ENCODE peak calls at places on chromosomes 12 and 14, in four cellular contexts. V is choroid plexus epithelial cell, I is cardiac muscle cell, K is astrocyte of the cerebellum. R is an unnamed sample.
A peak's percentile ranks its signal among the peaks of the same experiment; 100 is the strongest.

GRCh38 chr14:94164685-94165431 is 9.3 kb upstream of the PPP4R4 start:
- DNase-seq in V (no peak), I (no peak), K (no peak), R (no peak)

GRCh38 chr12:16299403-16299802 is 21.9 kb upstream of the SLC15A5 start:
- DNase-seq in V (peak; percentile 1), I (no peak), K (peak; percentile 9), R (peak; percentile 38)

GRCh38 chr12:40828593-40828990 is 136.4 kb downstream of the CNTN1 start:
- DNase-seq in V (no peak), I (no peak), K (no peak), R (no peak)

GRCh38 chr12:122006186-122006926 is 15.3 kb upstream of the BCL7A start:
- DNase-seq in V (no peak), I (no peak), K (no peak), R (no peak)

GRCh38 chr14:75987201-75987970 is 1.8 kb downstream of the IFT43 start:
- DNase-seq in V (no peak), I (no peak), K (no peak), R (no peak)

GRCh38 chr14:92668266-92668973 is 80.0 kb downstream of the LGMN start:
- DNase-seq in V (no peak), I (no peak), K (no peak), R (no peak)

GRCh38 chr12:16955083-16955657 is 349.2 kb upstream of the LMO3 start:
- DNase-seq in V (no peak), I (no peak), K (no peak), R (no peak)

GRCh38 chr12:119178544-119179334 is at the start of gene HSPB8:
- DNase-seq in V (peak; percentile 79), I (peak; percentile 98), K (peak; percentile 38), R (peak; percentile 95)

GRCh38 chr14:97634786-97635185 is 837.6 kb downstream of the VRK1 start:
- DNase-seq in V (no peak), I (no peak), K (no peak), R (no peak)

GRCh38 chr12:6608592-6609311 is 1.6 kb upstream of the CHD4 start:
- DNase-seq in V (no peak), I (no peak), K (no peak), R (peak; percentile 56)

GRCh38 chr12:50050410-50051280 is 6.8 kb upstream of the ASIC1 start:
- DNase-seq in V (peak; percentile 50), I (peak; percentile 49), K (no peak), R (peak; percentile 90)

GRCh38 chr12:130511285-130511684 is 173.6 kb downstream of the PIWIL1 start:
- DNase-seq in V (no peak), I (no peak), K (no peak), R (no peak)

GRCh38 chr12:49705479-49706267 is 1.5 kb downstream of the FMNL3 start:
- DNase-seq in V (peak; percentile 64), I (no peak), K (peak; percentile 53), R (peak; percentile 59)

GRCh38 chr12:93380480-93381121 is 2.9 kb downstream of the NUDT4 start:
- DNase-seq in V (peak; percentile 62), I (no peak), K (no peak), R (peak; percentile 67)

GRCh38 chr14:68998062-68998461 is 19.0 kb upstream of the ACTN1 start:
- DNase-seq in V (no peak), I (no peak), K (no peak), R (no peak)

GRCh38 chr12:31928246-31929139 is 30.7 kb upstream of the RESF1 start:
- DNase-seq in V (peak; percentile 11), I (no peak), K (no peak), R (no peak)

GRCh38 chr12:97005612-97006011 is 98.6 kb downstream of the NEDD1 start:
- DNase-seq in V (no peak), I (no peak), K (no peak), R (no peak)

GRCh38 chr14:38238881-38239280 is 17.0 kb downstream of the CLEC14A start:
- DNase-seq in V (no peak), I (no peak), K (no peak), R (no peak)

GRCh38 chr14:77141592-77142288 is at the start of gene ZDHHC22:
- DNase-seq in V (no peak), I (no peak), K (no peak), R (no peak)

GRCh38 chr14:106694638-106695393 is 1168.4 kb downstream of the TMEM121 start:
- DNase-seq in V (no peak), I (no peak), K (no peak), R (no peak)

GRCh38 chr14:65211341-65211987 is 109.1 kb upstream of the MAX start:
- DNase-seq in V (peak; percentile 84), I (no peak), K (peak; percentile 50), R (peak; percentile 75)

GRCh38 chr14:72740504-72740961 is 153.4 kb downstream of the DPF3 start:
- DNase-seq in V (no peak), I (no peak), K (no peak), R (no peak)

GRCh38 chr12:11607313-11608081 is 42.0 kb upstream of the ETV6 start:
- DNase-seq in V (peak; percentile 71), I (peak; percentile 31), K (peak; percentile 22), R (peak; percentile 44)

GRCh38 chr12:79939728-79940306 is 4.9 kb upstream of the PPP1R12A start:
- DNase-seq in V (no peak), I (no peak), K (no peak), R (no peak)

GRCh38 chr12:89351489-89352241 is 636 bp downstream of the DUSP6 start:
- DNase-seq in V (peak; percentile 52), I (peak; percentile 67), K (no peak), R (no peak)

GRCh38 chr14:81331229-81332026 is 68.7 kb downstream of the STON2 start:
- DNase-seq in V (no peak), I (no peak), K (no peak), R (no peak)

GRCh38 chr12:81843599-81843998 is 84.4 kb upstream of the PPFIA2 start:
- DNase-seq in V (no peak), I (no peak), K (no peak), R (no peak)

GRCh38 chr14:74946659-74947281 is 8.6 kb downstream of the PGF start:
- DNase-seq in V (no peak), I (no peak), K (no peak), R (no peak)

GRCh38 chr14:100586520-100587247 is 533 bp downstream of the BEGAIN start:
- DNase-seq in V (no peak), I (peak; percentile 15), K (no peak), R (no peak)

GRCh38 chr14:106845286-106846087 is 1319.1 kb downstream of the TMEM121 start:
- DNase-seq in V (no peak), I (no peak), K (no peak), R (no peak)

DNA sequence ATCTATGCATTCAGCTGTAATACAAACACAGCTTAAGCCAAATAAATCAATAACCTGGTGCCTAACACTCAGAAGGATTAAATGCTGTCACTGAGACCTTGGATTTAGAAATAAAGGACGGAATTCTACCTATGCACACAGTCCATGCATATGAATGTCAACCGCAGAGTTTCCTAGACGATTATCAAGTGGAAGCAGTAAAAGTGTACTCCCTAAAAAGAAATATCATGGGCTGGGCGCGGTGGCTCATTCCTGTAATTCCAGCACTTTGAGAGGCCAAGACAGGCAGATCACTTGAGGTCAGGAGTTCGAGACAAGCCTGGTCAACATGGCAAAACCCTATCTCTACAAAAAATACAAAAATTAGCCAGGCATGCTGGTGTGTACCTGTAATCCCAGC is 188.2 kb upstream of the DYRK2 start:
- DNase-seq in V (no peak), I (no peak), K (no peak), R (no peak)
- H3K4me3 ChIP-seq in V (no peak overlapping the region), I (no peak overlapping the region), K (no peak overlapping the region), R (no peak overlapping the region)

DNA sequence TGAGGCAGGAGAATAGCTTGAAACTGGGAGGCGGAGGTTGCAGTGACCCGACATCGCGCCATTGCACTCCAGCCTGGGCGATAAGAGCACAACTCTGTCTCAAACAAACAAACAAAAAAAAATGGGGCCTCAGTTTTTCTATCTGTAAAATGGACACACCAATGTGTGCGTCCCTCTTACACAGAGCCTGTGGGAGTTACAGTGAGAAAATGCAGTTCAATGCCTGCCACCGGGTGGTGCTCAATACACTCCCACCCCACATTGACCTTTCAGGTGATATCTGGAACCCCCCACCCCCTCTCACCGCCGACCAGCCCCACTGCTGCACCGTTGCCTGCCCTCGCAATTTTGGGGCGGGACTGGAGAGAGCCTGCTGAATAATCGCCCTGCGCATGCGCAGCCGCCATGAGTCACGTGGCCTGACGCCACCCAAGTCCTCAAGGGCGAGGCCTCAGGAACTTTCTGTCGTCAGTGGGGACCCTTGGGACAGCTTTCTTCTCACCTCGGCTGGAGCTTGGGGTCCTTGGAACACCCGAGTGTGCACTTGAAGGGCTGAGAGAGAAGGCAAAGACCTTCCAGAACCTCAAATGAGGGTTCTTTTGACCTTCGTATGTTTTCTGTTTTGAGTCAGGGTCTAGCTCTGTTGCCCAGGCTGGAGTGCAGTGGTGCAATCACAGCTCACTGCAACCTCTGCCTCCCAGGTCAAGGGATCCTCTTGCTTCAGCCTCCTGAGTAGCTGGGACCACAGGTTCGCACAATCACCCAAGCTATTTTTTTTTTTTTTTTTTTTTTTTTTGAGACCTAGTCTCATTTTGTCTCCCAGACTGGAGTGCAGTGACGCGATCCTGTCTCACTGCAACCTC is 14.6 kb upstream of the CABP1 start:
- DNase-seq in V (no peak), I (no peak), K (no peak), R (no peak)
- TF ChIP-seq CTCF in V (peak; percentile 31), I (no peak), K (no peak), R (no peak)

DNA sequence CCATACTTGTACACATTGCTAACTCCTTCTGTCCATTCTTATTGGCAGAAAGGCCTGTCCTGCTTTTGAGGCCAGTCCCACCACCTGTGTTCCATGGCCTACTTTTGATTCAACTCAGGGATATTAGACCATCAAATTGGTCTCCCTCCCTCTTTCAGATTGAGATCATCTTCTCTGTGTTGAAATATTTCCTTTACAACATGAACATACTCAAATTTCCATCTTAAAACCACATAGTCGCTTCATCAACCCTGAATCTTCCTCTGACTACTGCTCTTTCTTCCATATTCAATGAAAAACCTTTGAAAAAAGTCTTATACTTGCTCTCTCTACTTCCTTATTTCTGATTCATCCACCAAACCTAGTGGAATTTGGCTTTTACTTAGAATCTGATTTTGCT is 34.9 kb downstream of the TRMT5 start:
- DNase-seq in V (peak; percentile 9), I (no peak), K (no peak), R (no peak)
- H3K4me3 ChIP-seq in V (no peak overlapping the region), I (no peak overlapping the region), K (no peak overlapping the region), R (no peak overlapping the region)

DNA sequence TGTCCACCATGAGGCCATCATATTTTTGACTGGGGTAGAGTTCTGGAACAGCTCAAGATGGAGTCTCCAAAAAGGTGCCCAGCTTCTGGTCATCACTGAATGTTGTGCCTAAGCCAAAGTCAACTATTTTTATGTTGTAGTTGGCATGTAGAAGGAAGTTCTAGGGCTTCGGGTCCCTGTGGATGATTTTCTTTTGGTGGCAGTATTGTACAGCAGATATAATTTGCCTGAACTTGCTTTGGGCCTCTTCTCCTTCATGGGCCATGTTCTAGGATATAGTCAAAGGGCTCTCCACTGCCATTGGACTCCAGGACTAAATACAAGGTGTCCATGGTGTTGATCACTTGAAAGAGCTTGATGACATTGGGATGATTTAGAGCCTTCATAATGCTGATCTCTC is 143.6 kb downstream of the SLC38A4 start:
- DNase-seq in V (no peak), I (no peak), K (no peak), R (no peak)
- TF ChIP-seq CTCF in V (no peak), I (no peak), K (no peak), R (no peak)

GRCh38 chr14:105294142-105294597 is 6.6 kb downstream of the BRF1 start:
- DNase-seq in V (peak; percentile 25), I (no peak), K (no peak), R (peak; percentile 51)
- H3K4me3 ChIP-seq in V (no peak overlapping the region), I (no peak overlapping the region), K (no peak overlapping the region), R (no peak overlapping the region)